ENCODE peak calls at places on chromosomes 1 and 21, in five cellular contexts. One of them, this sample, is unnamed.

GRCh38 chr1:30728832-30729638 is 5.7 kb upstream of the MATN1 start:
- DNase-seq in heart right ventricle: no peak
- DNase-seq in kidney: peak
- DNase-seq in neural progenitor cell: no peak
- DNase-seq in kidney epithelial cell: no peak
- DNase-seq in this sample: no peak

GRCh38 chr1:157181790-157182189 is 43.6 kb upstream of the ETV3 start:
- DNase-seq in neural progenitor cell: no peak
- DNase-seq in kidney: no peak
- DNase-seq in kidney epithelial cell: no peak
- DNase-seq in heart right ventricle: no peak
- DNase-seq in this sample: no peak

GRCh38 chr1:202143768-202144509 is 598 bp downstream of the ARL8A start:
- DNase-seq in kidney: peak
- DNase-seq in kidney epithelial cell: no peak
- DNase-seq in heart right ventricle: peak
- DNase-seq in neural progenitor cell: peak
- DNase-seq in this sample: no peak

GRCh38 chr1:119988316-119989067 is 81.0 kb downstream of the NOTCH2 start:
- DNase-seq in heart right ventricle: no peak
- DNase-seq in kidney: no peak
- DNase-seq in kidney epithelial cell: no peak
- DNase-seq in neural progenitor cell: no peak
- DNase-seq in this sample: no peak

GRCh38 chr1:19390901-19391595 is 78.9 kb downstream of the SLC66A1 start:
- DNase-seq in heart right ventricle: peak
- DNase-seq in kidney epithelial cell: no peak
- DNase-seq in kidney: peak
- DNase-seq in neural progenitor cell: peak
- DNase-seq in this sample: no peak

GRCh38 chr1:28646040-28646439 is 2.4 kb upstream of the RNU11 start:
- DNase-seq in kidney epithelial cell: no peak
- DNase-seq in kidney: no peak
- DNase-seq in neural progenitor cell: no peak
- DNase-seq in heart right ventricle: no peak
- DNase-seq in this sample: no peak

GRCh38 chr1:109789771-109790170 is 26.0 kb upstream of the EPS8L3 start:
- DNase-seq in heart right ventricle: no peak
- DNase-seq in kidney: peak
- DNase-seq in kidney epithelial cell: no peak
- DNase-seq in neural progenitor cell: no peak
- DNase-seq in this sample: no peak

GRCh38 chr1:206004821-206005220 is 1.6 kb upstream of the RAB7B start:
- DNase-seq in kidney: no peak
- DNase-seq in neural progenitor cell: no peak
- DNase-seq in heart right ventricle: no peak
- DNase-seq in kidney epithelial cell: no peak
- DNase-seq in this sample: no peak

GRCh38 chr1:162538815-162539431 is 22.6 kb upstream of the UAP1 start:
- DNase-seq in neural progenitor cell: no peak
- DNase-seq in heart right ventricle: no peak
- DNase-seq in kidney epithelial cell: peak
- DNase-seq in kidney: no peak
- DNase-seq in this sample: peak

GRCh38 chr1:26409191-26409751 is 1.3 kb upstream of the LIN28A start:
- DNase-seq in heart right ventricle: no peak
- DNase-seq in kidney epithelial cell: no peak
- DNase-seq in kidney: no peak
- DNase-seq in neural progenitor cell: peak
- DNase-seq in this sample: no peak

GRCh38 chr1:116066868-116067563 is 44.2 kb upstream of the MAB21L3 start:
- DNase-seq in heart right ventricle: no peak
- DNase-seq in neural progenitor cell: no peak
- DNase-seq in kidney epithelial cell: no peak
- DNase-seq in kidney: no peak
- DNase-seq in this sample: no peak

GRCh38 chr1:244435562-244436205 is 16.0 kb downstream of the ADSS2 start:
- DNase-seq in heart right ventricle: no peak
- DNase-seq in kidney: no peak
- DNase-seq in neural progenitor cell: no peak
- DNase-seq in kidney epithelial cell: no peak
- DNase-seq in this sample: no peak

GRCh38 chr1:201902198-201902597 is 13.5 kb downstream of the SHISA4 start:
- DNase-seq in heart right ventricle: no peak
- DNase-seq in kidney: no peak
- DNase-seq in kidney epithelial cell: no peak
- DNase-seq in neural progenitor cell: no peak
- DNase-seq in this sample: no peak

GRCh38 chr1:213728593-213729536 is 258.9 kb upstream of the PROX1 start:
- DNase-seq in kidney: no peak
- DNase-seq in kidney epithelial cell: no peak
- DNase-seq in neural progenitor cell: no peak
- DNase-seq in heart right ventricle: no peak
- DNase-seq in this sample: no peak

GRCh38 chr21:45612096-45613019 is 31.2 kb upstream of the PCBP3 start:
- DNase-seq in kidney: peak
- DNase-seq in heart right ventricle: no peak
- DNase-seq in kidney epithelial cell: no peak
- DNase-seq in neural progenitor cell: no peak
- DNase-seq in this sample: no peak

GRCh38 chr1:87404306-87404705 is 75.6 kb downstream of the LMO4 start:
- DNase-seq in kidney: no peak
- DNase-seq in heart right ventricle: no peak
- DNase-seq in neural progenitor cell: no peak
- DNase-seq in kidney epithelial cell: no peak
- DNase-seq in this sample: no peak

GRCh38 chr1:65629788-65630187 is 162.9 kb upstream of the PDE4B start:
- DNase-seq in neural progenitor cell: no peak
- DNase-seq in kidney epithelial cell: no peak
- DNase-seq in heart right ventricle: no peak
- DNase-seq in kidney: no peak
- DNase-seq in this sample: no peak

GRCh38 chr1:174877208-174877673 is 122.5 kb upstream of the CACYBP start:
- DNase-seq in neural progenitor cell: peak
- DNase-seq in kidney: no peak
- DNase-seq in kidney epithelial cell: no peak
- DNase-seq in heart right ventricle: no peak
- DNase-seq in this sample: no peak

GRCh38 chr1:147768582-147768981 is 8.2 kb upstream of the GJA5 start:
- DNase-seq in kidney: no peak
- DNase-seq in kidney epithelial cell: no peak
- DNase-seq in heart right ventricle: no peak
- DNase-seq in neural progenitor cell: no peak
- DNase-seq in this sample: no peak

GRCh38 chr1:247335871-247336270 is 4.2 kb upstream of the ZNF496 start:
- DNase-seq in heart right ventricle: no peak
- DNase-seq in neural progenitor cell: peak
- DNase-seq in kidney: no peak
- DNase-seq in kidney epithelial cell: no peak
- DNase-seq in this sample: no peak

GRCh38 chr1:7683521-7683920 is 87.6 kb upstream of the VAMP3 start:
- DNase-seq in kidney: peak
- DNase-seq in kidney epithelial cell: no peak
- DNase-seq in neural progenitor cell: no peak
- DNase-seq in heart right ventricle: no peak
- DNase-seq in this sample: no peak

GRCh38 chr1:64486193-64486592 is 16.3 kb downstream of the CACHD1 start:
- DNase-seq in neural progenitor cell: no peak
- DNase-seq in kidney: no peak
- DNase-seq in kidney epithelial cell: no peak
- DNase-seq in heart right ventricle: no peak
- DNase-seq in this sample: no peak

GRCh38 chr1:64489707-64490106 is 19.8 kb downstream of the CACHD1 start:
- DNase-seq in kidney epithelial cell: no peak
- DNase-seq in neural progenitor cell: no peak
- DNase-seq in kidney: no peak
- DNase-seq in heart right ventricle: no peak
- DNase-seq in this sample: no peak

GRCh38 chr1:64490204-64490818 is 20.4 kb downstream of the CACHD1 start:
- DNase-seq in neural progenitor cell: no peak
- DNase-seq in heart right ventricle: no peak
- DNase-seq in kidney: no peak
- DNase-seq in kidney epithelial cell: no peak
- DNase-seq in this sample: no peak

GRCh38 chr1:64487061-64487460 is 17.1 kb downstream of the CACHD1 start:
- DNase-seq in heart right ventricle: no peak
- DNase-seq in neural progenitor cell: no peak
- DNase-seq in kidney epithelial cell: no peak
- DNase-seq in kidney: no peak
- DNase-seq in this sample: no peak

GRCh38 chr1:64488862-64489261 is 18.9 kb downstream of the CACHD1 start:
- DNase-seq in kidney: no peak
- DNase-seq in neural progenitor cell: no peak
- DNase-seq in kidney epithelial cell: no peak
- DNase-seq in heart right ventricle: no peak
- DNase-seq in this sample: no peak
- H3K4me3 ChIP-seq in kidney: no peak
- H3K4me3 ChIP-seq in neural progenitor cell: no peak
- H3K4me3 ChIP-seq in kidney epithelial cell: no peak
- H3K4me3 ChIP-seq in heart right ventricle: no peak
- H3K4me3 ChIP-seq in this sample: no peak

DNA sequence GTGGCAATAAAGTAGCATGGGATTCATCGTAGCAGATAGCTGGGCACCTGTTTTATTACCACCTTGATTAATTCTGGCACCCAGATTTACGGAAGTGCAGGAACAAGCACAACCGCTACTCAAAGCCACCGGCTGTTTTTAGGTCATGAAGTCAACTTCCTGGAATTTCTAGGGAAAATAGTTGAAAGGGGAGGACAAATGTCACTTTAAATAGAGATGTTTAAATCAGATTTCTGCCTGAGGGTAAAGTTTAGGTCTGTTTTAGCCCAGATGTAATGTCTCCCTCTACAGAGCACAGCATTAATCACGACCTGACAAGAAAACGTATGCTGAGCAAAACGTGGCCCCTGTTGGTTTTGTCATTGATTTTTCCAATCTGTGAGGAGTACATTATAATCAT is 8.0 kb downstream of the ADGRL2 start:
- DNase-seq in kidney: no peak
- DNase-seq in kidney epithelial cell: no peak
- DNase-seq in neural progenitor cell: peak
- DNase-seq in heart right ventricle: no peak
- DNase-seq in this sample: no peak
- TF ChIP-seq CTCF in kidney: no peak
- TF ChIP-seq CTCF in kidney epithelial cell: no peak
- TF ChIP-seq CTCF in neural progenitor cell: peak
- TF ChIP-seq CTCF in heart right ventricle: peak
- TF ChIP-seq CTCF in this sample: peak

GRCh38 chr1:46198026-46198826 is at the start of gene POMGNT1:
- DNase-seq in kidney epithelial cell: no peak
- DNase-seq in neural progenitor cell: peak
- DNase-seq in kidney: peak
- DNase-seq in heart right ventricle: peak
- DNase-seq in this sample: no peak

GRCh38 chr1:46202975-46203737 is at the start of gene LURAP1:
- DNase-seq in neural progenitor cell: peak
- DNase-seq in kidney: peak
- DNase-seq in kidney epithelial cell: no peak
- DNase-seq in heart right ventricle: peak
- DNase-seq in this sample: no peak

GRCh38 chr1:46196609-46197008 is 1.6 kb downstream of the POMGNT1 start:
- DNase-seq in neural progenitor cell: no peak
- DNase-seq in kidney: no peak
- DNase-seq in kidney epithelial cell: no peak
- DNase-seq in heart right ventricle: no peak
- DNase-seq in this sample: no peak

GRCh38 chr1:46197551-46198025 is 646 bp downstream of the POMGNT1 start:
- DNase-seq in kidney: no peak
- DNase-seq in neural progenitor cell: no peak
- DNase-seq in kidney epithelial cell: no peak
- DNase-seq in heart right ventricle: no peak
- DNase-seq in this sample: no peak

GRCh38 chr1:46199233-46199749 is 1.1 kb upstream of the POMGNT1 start:
- DNase-seq in neural progenitor cell: no peak
- DNase-seq in kidney: no peak
- DNase-seq in heart right ventricle: no peak
- DNase-seq in kidney epithelial cell: no peak
- DNase-seq in this sample: no peak
- H3K4me3 ChIP-seq in neural progenitor cell: peak
- H3K4me3 ChIP-seq in kidney: peak
- H3K4me3 ChIP-seq in heart right ventricle: peak
- H3K4me3 ChIP-seq in kidney epithelial cell: no peak
- H3K4me3 ChIP-seq in this sample: no peak

GRCh38 chr1:111789666-111790316 is 34.1 kb downstream of the DDX20 start:
- DNase-seq in kidney: no peak
- DNase-seq in neural progenitor cell: no peak
- DNase-seq in kidney epithelial cell: no peak
- DNase-seq in heart right ventricle: no peak
- DNase-seq in this sample: no peak
- TF ChIP-seq CTCF in kidney: no peak
- TF ChIP-seq CTCF in neural progenitor cell: peak
- TF ChIP-seq CTCF in kidney epithelial cell: no peak
- TF ChIP-seq CTCF in heart right ventricle: no peak
- TF ChIP-seq CTCF in this sample: no peak

GRCh38 chr1:235275223-235275622 is 52.8 kb downstream of the ARID4B start:
- DNase-seq in kidney epithelial cell: no peak
- DNase-seq in neural progenitor cell: no peak
- DNase-seq in heart right ventricle: no peak
- DNase-seq in kidney: no peak
- DNase-seq in this sample: no peak
- H3K4me3 ChIP-seq in kidney epithelial cell: no peak
- H3K4me3 ChIP-seq in neural progenitor cell: no peak
- H3K4me3 ChIP-seq in heart right ventricle: no peak
- H3K4me3 ChIP-seq in kidney: no peak
- H3K4me3 ChIP-seq in this sample: no peak

GRCh38 chr1:209646558-209646957 is 5.7 kb downstream of the LAMB3 start:
- DNase-seq in kidney epithelial cell: no peak
- DNase-seq in heart right ventricle: no peak
- DNase-seq in kidney: no peak
- DNase-seq in neural progenitor cell: peak
- DNase-seq in this sample: no peak
- TF ChIP-seq CTCF in kidney epithelial cell: peak
- TF ChIP-seq CTCF in heart right ventricle: no peak
- TF ChIP-seq CTCF in kidney: peak
- TF ChIP-seq CTCF in neural progenitor cell: peak
- TF ChIP-seq CTCF in this sample: peak